ENCODE peak calls at places on chromosomes 2 and 18, in four cellular contexts. Y, W, F and C are unnamed samples. For H3K4me1, the result is how much of the 10 kb centered on the place peaks cover.

GRCh38 chr2:109636290-109636675 is 22.1 kb downstream of the SOWAHC start:
- DNase-seq in Y (no peak), W (no peak), F (no peak), C (no peak)

GRCh38 chr2:108182489-108182888 is 57.3 kb upstream of the SULT1C3 start:
- DNase-seq in Y (no peak), W (no peak), F (peak), C (no peak)

GRCh38 chr2:210496512-210496911 is 20.0 kb upstream of the LANCL1 start:
- DNase-seq in Y (no peak), W (no peak), F (no peak), C (no peak)

GRCh38 chr2:25972049-25972823 is 10.1 kb downstream of the KIF3C start:
- DNase-seq in Y (peak), W (no peak), F (no peak), C (no peak)

GRCh38 chr18:23131693-23132319 is 3.5 kb upstream of the CABLES1 start:
- DNase-seq in Y (peak), W (peak), F (peak), C (peak)

GRCh38 chr2:189327879-189328351 is 113.4 kb upstream of the WDR75 start:
- DNase-seq in Y (no peak), W (no peak), F (no peak), C (no peak)

GRCh38 chr2:170475878-170476277 is 239.3 kb upstream of the SP5 start:
- DNase-seq in Y (no peak), W (no peak), F (no peak), C (no peak)

GRCh38 chr2:72824224-72824842 is 1.5 kb downstream of the EXOC6B start:
- DNase-seq in Y (no peak), W (no peak), F (no peak), C (no peak)

GRCh38 chr2:232058063-232058877 is 96.8 kb downstream of the DIS3L2 start:
- DNase-seq in Y (no peak), W (no peak), F (no peak), C (no peak)

GRCh38 chr18:26405190-26405781 is 143.1 kb downstream of the KCTD1 start:
- DNase-seq in Y (peak), W (peak), F (peak), C (no peak)

GRCh38 chr2:179106342-179107178 is 56.6 kb upstream of the CCDC141 start:
- DNase-seq in Y (peak), W (peak), F (no peak), C (peak)

GRCh38 chr2:201654611-201655384 is 11.5 kb upstream of the TMEM237 start:
- DNase-seq in Y (no peak), W (no peak), F (no peak), C (no peak)

GRCh38 chr2:238528953-238529781 is 102.4 kb downstream of the ASB1 start:
- DNase-seq in Y (no peak), W (no peak), F (no peak), C (peak)

GRCh38 chr2:112884869-112885502 is 26.0 kb upstream of the IL37 start:
- DNase-seq in Y (peak), W (peak), F (peak), C (peak)

GRCh38 chr2:200360364-200360763 is 53.9 kb downstream of the SPATS2L start:
- DNase-seq in Y (no peak), W (no peak), F (peak), C (no peak)

GRCh38 chr2:26745609-26746327 is 18.3 kb upstream of the SLC35F6 start:
- DNase-seq in Y (peak), W (peak), F (peak), C (peak)

GRCh38 chr2:68747413-68747812 is 12.8 kb downstream of the ARHGAP25 start:
- DNase-seq in Y (no peak), W (no peak), F (peak), C (peak)

GRCh38 chr18:50126466-50126865 is 68.5 kb downstream of the MYO5B start:
- DNase-seq in Y (peak), W (no peak), F (no peak), C (no peak)

GRCh38 chr2:158232476-158232875 is 130.8 kb downstream of the UPP2 start:
- DNase-seq in Y (no peak), W (no peak), F (no peak), C (no peak)

GRCh38 chr2:118003396-118003824 is 10.5 kb downstream of the CCDC93 start:
- DNase-seq in Y (peak), W (peak), F (peak), C (peak)

GRCh38 chr2:167689444-167689843 is 558.0 kb downstream of the STK39 start:
- DNase-seq in Y (no peak), W (no peak), F (peak), C (no peak)

GRCh38 chr2:287471-287885 is 413 bp downstream of the ALKAL2 start:
- DNase-seq in Y (peak), W (peak), F (peak), C (no peak)

GRCh38 chr2:21676676-21677075 is 552.9 kb downstream of the TDRD15 start:
- DNase-seq in Y (no peak), W (no peak), F (no peak), C (no peak)

GRCh38 chr18:76952747-76953146 is 130.4 kb downstream of the ZNF236 start:
- DNase-seq in Y (peak), W (no peak), F (no peak), C (no peak)

GRCh38 chr2:42722328-42723190 is 41.4 kb downstream of the OXER1 start:
- DNase-seq in Y (peak), W (peak), F (no peak), C (peak)

GRCh38 chr18:79680100-79680879 is 687 bp downstream of the CTDP1 start:
- DNase-seq in Y (peak), W (peak), F (no peak), C (no peak)

GRCh38 chr2:39490586-39490985 is 53.5 kb upstream of the MAP4K3 start:
- DNase-seq in Y (no peak), W (no peak), F (no peak), C (no peak)

GRCh38 chr2:11703700-11704099 is 33.7 kb upstream of the NTSR2 start:
- DNase-seq in Y (no peak), W (no peak), F (no peak), C (no peak)

GRCh38 chr2:187567126-187567525 is 12.9 kb upstream of the TFPI start:
- DNase-seq in Y (no peak), W (no peak), F (no peak), C (no peak)

GRCh38 chr18:13159579-13159978 is 59.0 kb upstream of the LDLRAD4 start:
- DNase-seq in Y (no peak), W (no peak), F (peak), C (no peak)

GRCh38 chr2:238093181-238094140 is 6.7 kb upstream of the ESPNL start:
- DNase-seq in Y (no peak), W (peak), F (no peak), C (no peak)

GRCh38 chr2:14907014-14907612 is 274.6 kb downstream of the LRATD1 start:
- DNase-seq in Y (no peak), W (no peak), F (peak), C (no peak)

GRCh38 chr2:182444806-182445205 is 18.0 kb upstream of the PDE1A start:
- DNase-seq in Y (no peak), W (no peak), F (no peak), C (no peak)

GRCh38 chr18:8623549-8624106 is 14.4 kb downstream of the RAB12 start:
- DNase-seq in Y (peak), W (no peak), F (no peak), C (peak)

GRCh38 chr2:240248981-240249422 is 108.5 kb upstream of the OTOS start:
- DNase-seq in Y (no peak), W (peak), F (peak), C (no peak)

GRCh38 chr2:64414736-64415435 is 39.1 kb upstream of the LGALSL start:
- DNase-seq in Y (no peak), W (no peak), F (no peak), C (no peak)

GRCh38 chr2:96636772-96637171 is 1.3 kb downstream of the KANSL3 start:
- DNase-seq in Y (peak), W (no peak), F (no peak), C (no peak)

GRCh38 chr2:96626553-96626942 is 11.6 kb downstream of the KANSL3 start:
- DNase-seq in Y (no peak), W (no peak), F (no peak), C (no peak)

GRCh38 chr2:96637385-96638143 is 548 bp downstream of the KANSL3 start:
- DNase-seq in Y (peak), W (peak), F (peak), C (peak)

GRCh38 chr2:96633641-96634040 is 4.5 kb downstream of the KANSL3 start:
- DNase-seq in Y (no peak), W (no peak), F (no peak), C (no peak)

GRCh38 chr2:96631804-96632435 is 6.2 kb downstream of the KANSL3 start:
- DNase-seq in Y (peak), W (no peak), F (no peak), C (no peak)
- H3K4me1 ChIP-seq in Y (under half), W (half or more), F (under half), C (under half)

GRCh38 chr18:58234359-58234741 is 190.3 kb downstream of the NEDD4L start:
- DNase-seq in Y (no peak), W (no peak), F (no peak), C (no peak)

GRCh38 chr18:58229162-58229561 is 185.1 kb downstream of the NEDD4L start:
- DNase-seq in Y (no peak), W (no peak), F (no peak), C (no peak)

GRCh38 chr18:58230438-58231179 is 186.6 kb downstream of the NEDD4L start:
- DNase-seq in Y (peak), W (peak), F (no peak), C (no peak)

GRCh38 chr18:58232674-58233073 is 188.6 kb downstream of the NEDD4L start:
- DNase-seq in Y (no peak), W (peak), F (no peak), C (no peak)

DNA sequence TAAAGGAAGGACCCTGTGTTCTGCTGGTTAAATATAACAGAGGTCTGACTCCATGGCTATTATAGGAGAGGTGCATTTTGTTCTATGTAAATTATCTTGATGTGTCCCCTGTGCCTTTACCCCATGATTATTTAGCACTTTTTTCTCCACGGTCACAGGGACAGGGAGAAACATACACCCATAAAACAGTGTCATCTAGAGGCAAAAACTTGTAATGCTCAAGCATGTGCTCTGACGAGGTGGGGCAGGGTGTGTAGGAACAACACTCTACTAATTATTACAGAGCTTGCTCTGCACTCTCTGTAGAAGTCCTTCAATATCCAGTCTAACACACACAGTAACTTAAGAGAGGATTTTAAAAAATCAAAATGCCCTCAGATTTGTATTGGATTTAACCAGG is 187.9 kb downstream of the NEDD4L start:
- DNase-seq in Y (peak), W (peak), F (no peak), C (no peak)
- TF ChIP-seq CTCF in Y (peak), W (no peak), F (peak), C (no peak)

GRCh38 chr2:181005326-181005655 is 24.9 kb downstream of the UBE2E3 start:
- DNase-seq in Y (no peak), W (no peak), F (no peak), C (no peak)
- H3K27ac ChIP-seq in Y (no peak), W (no peak), F (no peak), C (no peak)

GRCh38 chr2:46855805-46856204 is 59.8 kb downstream of the MCFD2 start:
- DNase-seq in Y (no peak), W (no peak), F (no peak), C (no peak)

GRCh38 chr2:46858697-46859080 is 56.9 kb downstream of the MCFD2 start:
- DNase-seq in Y (no peak), W (no peak), F (no peak), C (no peak)

GRCh38 chr2:46854260-46854659 is 61.3 kb downstream of the MCFD2 start:
- DNase-seq in Y (no peak), W (no peak), F (no peak), C (no peak)

GRCh38 chr2:46857871-46858696 is 57.5 kb downstream of the MCFD2 start:
- DNase-seq in Y (no peak), W (no peak), F (no peak), C (no peak)

GRCh38 chr2:46856336-46856735 is 59.3 kb downstream of the MCFD2 start:
- DNase-seq in Y (no peak), W (no peak), F (no peak), C (no peak)
- H3K4me1 ChIP-seq in Y (under half), W (under half), F (under half), C (under half)

GRCh38 chr2:235300368-235301201 is 193.3 kb upstream of the AGAP1 start:
- DNase-seq in Y (peak), W (no peak), F (no peak), C (peak)
- TF ChIP-seq CTCF in Y (no peak), W (no peak), F (no peak), C (no peak)

DNA sequence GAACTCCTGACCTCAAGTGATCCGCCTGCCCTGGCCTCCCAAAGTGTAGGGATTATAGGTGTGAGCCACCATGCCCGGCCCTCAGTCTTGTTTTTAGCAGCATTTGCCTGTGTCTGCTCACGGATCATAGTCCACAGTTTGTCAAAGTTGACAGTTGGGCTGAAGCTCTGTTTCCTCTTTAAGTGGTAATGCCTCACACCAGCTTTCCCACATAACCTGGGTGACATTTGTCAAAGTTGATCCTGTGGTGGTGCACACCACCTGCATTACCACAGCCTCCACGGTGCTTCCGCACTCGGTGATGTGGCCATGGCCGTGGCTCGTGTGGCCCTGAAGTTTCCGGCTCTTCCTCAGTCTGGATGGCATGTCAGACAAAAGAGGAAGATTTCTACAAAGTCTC is 27.1 kb downstream of the RAB31 start:
- DNase-seq in Y (no peak), W (no peak), F (no peak), C (no peak)
- H3K27ac ChIP-seq in Y (no peak), W (no peak), F (no peak), C (no peak)

DNA sequence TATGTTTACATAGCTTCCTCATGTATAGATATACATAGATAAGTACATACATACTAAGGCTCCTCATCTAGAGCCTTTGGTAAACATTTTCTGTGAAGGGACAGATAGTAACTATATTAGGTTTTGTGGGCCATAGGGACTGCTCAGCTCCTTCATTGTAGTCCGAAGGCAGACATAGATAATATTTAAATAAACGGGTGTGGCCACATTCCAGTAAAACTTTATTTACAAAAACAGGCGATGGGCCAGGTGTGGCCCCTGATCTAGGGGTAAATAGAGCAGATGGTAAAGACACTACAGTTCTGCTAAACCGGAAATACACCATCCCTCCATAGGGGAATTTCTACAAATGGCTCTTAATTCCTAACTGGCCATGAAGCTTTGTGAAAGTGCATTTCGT is 7.3 kb downstream of the COQ10B start:
- DNase-seq in Y (no peak), W (no peak), F (no peak), C (no peak)
- H3K4me1 ChIP-seq in Y (under half), W (half or more), F (under half), C (under half)